ENCODE peak calls at places on chromosomes 2 and 18, in five cellular contexts. One of them, this sample, is unnamed.

GRCh38 chr2:145569108-145569507 is 1049.2 kb upstream of the ZEB2 start:
- DNase-seq in fibroblast of mammary gland: peak
- DNase-seq in dorsolateral prefrontal cortex: no peak
- DNase-seq in OCI-LY7: no peak
- DNase-seq in Peyer's patch: no peak
- DNase-seq in this sample: no peak

GRCh38 chr18:37484893-37485834 is 80.4 kb downstream of the CELF4 start:
- DNase-seq in fibroblast of mammary gland: peak
- DNase-seq in OCI-LY7: no peak
- DNase-seq in Peyer's patch: no peak
- DNase-seq in dorsolateral prefrontal cortex: no peak
- DNase-seq in this sample: peak

GRCh38 chr2:118186110-118186857 is 98.0 kb downstream of the INSIG2 start:
- DNase-seq in fibroblast of mammary gland: peak
- DNase-seq in Peyer's patch: peak
- DNase-seq in OCI-LY7: peak
- DNase-seq in dorsolateral prefrontal cortex: peak
- DNase-seq in this sample: peak

GRCh38 chr2:42300527-42300926 is 60.5 kb downstream of the COX7A2L start:
- DNase-seq in fibroblast of mammary gland: no peak
- DNase-seq in dorsolateral prefrontal cortex: no peak
- DNase-seq in Peyer's patch: no peak
- DNase-seq in OCI-LY7: no peak
- DNase-seq in this sample: no peak

GRCh38 chr2:176545627-176546026 is 276.4 kb downstream of the MTX2 start:
- DNase-seq in fibroblast of mammary gland: no peak
- DNase-seq in dorsolateral prefrontal cortex: no peak
- DNase-seq in Peyer's patch: no peak
- DNase-seq in OCI-LY7: no peak
- DNase-seq in this sample: no peak

GRCh38 chr2:167653131-167653530 is 594.3 kb downstream of the STK39 start:
- DNase-seq in Peyer's patch: no peak
- DNase-seq in OCI-LY7: no peak
- DNase-seq in dorsolateral prefrontal cortex: no peak
- DNase-seq in fibroblast of mammary gland: no peak
- DNase-seq in this sample: no peak

GRCh38 chr18:69267895-69268294 is 132.8 kb upstream of the DOK6 start:
- DNase-seq in Peyer's patch: no peak
- DNase-seq in dorsolateral prefrontal cortex: no peak
- DNase-seq in OCI-LY7: peak
- DNase-seq in fibroblast of mammary gland: no peak
- DNase-seq in this sample: no peak

GRCh38 chr2:100940766-100941645 is 61.1 kb upstream of the RPL31 start:
- DNase-seq in OCI-LY7: no peak
- DNase-seq in fibroblast of mammary gland: no peak
- DNase-seq in Peyer's patch: no peak
- DNase-seq in dorsolateral prefrontal cortex: no peak
- DNase-seq in this sample: no peak

GRCh38 chr18:12639990-12640880 is 17.7 kb downstream of the SPIRE1 start:
- DNase-seq in fibroblast of mammary gland: peak
- DNase-seq in dorsolateral prefrontal cortex: no peak
- DNase-seq in Peyer's patch: no peak
- DNase-seq in OCI-LY7: no peak
- DNase-seq in this sample: no peak

GRCh38 chr2:3141696-3142095 is 235.9 kb downstream of the EIPR1 start:
- DNase-seq in fibroblast of mammary gland: no peak
- DNase-seq in Peyer's patch: no peak
- DNase-seq in dorsolateral prefrontal cortex: no peak
- DNase-seq in OCI-LY7: no peak
- DNase-seq in this sample: no peak

GRCh38 chr2:142495141-142495540 is 364.3 kb upstream of the LRP1B start:
- DNase-seq in fibroblast of mammary gland: no peak
- DNase-seq in OCI-LY7: no peak
- DNase-seq in dorsolateral prefrontal cortex: no peak
- DNase-seq in Peyer's patch: no peak
- DNase-seq in this sample: no peak

GRCh38 chr2:7203056-7203467 is 285.9 kb downstream of the RNF144A start:
- DNase-seq in Peyer's patch: no peak
- DNase-seq in OCI-LY7: peak
- DNase-seq in dorsolateral prefrontal cortex: peak
- DNase-seq in fibroblast of mammary gland: peak
- DNase-seq in this sample: peak
- TF ChIP-seq CTCF in Peyer's patch: peak
- TF ChIP-seq CTCF in OCI-LY7: peak
- TF ChIP-seq CTCF in dorsolateral prefrontal cortex: peak
- TF ChIP-seq CTCF in fibroblast of mammary gland: peak
- TF ChIP-seq CTCF in this sample: peak

DNA sequence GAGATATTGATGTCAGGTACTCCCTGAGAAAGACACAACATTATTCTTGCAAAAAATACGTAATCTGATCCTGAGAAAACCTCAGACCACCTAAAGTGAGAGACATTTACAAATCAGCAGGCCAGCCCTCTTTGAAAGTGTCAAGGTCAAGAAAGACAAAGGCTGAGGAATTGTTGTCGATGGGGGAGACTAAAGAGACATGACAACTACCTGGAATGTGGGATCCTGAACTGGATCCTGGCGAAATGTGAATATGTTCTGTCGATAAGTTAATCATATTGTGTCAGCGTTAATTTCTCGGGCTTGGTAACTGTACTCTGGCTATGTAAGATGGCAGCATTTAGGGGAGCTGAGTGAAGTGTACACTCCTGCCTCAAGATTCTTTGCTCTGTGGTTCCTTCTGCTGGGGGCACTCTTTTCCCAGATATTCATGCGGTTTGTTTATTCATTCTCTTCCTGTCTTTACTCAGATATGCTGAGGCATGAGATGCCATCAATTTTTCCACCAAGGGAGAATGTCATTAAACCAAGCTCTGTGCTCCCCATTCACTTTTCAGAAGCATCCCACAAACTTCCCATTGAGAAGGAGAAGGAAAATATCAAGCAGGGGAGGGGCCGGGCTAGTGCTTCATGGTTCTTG is 154.9 kb downstream of the CAPN13 start:
- DNase-seq in dorsolateral prefrontal cortex: no peak
- DNase-seq in OCI-LY7: no peak
- DNase-seq in fibroblast of mammary gland: no peak
- DNase-seq in Peyer's patch: no peak
- DNase-seq in this sample: no peak
- TF ChIP-seq CTCF in dorsolateral prefrontal cortex: no peak
- TF ChIP-seq CTCF in OCI-LY7: no peak
- TF ChIP-seq CTCF in fibroblast of mammary gland: no peak
- TF ChIP-seq CTCF in Peyer's patch: no peak
- TF ChIP-seq CTCF in this sample: no peak

DNA sequence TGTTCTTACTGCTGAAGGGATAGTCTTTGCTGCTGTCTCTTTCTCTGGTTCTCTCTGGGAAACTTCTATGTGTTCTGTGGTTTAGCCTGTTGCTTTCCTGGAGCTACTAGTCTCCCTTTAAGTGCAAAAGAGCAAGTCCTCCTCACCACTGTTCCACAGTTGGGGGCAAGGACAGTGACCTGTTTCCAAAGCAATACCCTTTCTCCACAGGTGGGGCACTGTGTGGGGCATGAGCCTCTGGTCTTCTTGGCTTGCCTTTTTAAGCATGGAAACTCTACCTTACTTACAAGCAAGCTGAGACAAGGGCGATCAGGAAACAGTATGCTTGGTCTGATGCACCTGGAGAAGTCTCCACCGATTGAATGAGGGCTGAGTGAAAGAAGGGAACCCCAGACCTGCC is 156.7 kb downstream of the CPS1 start:
- DNase-seq in fibroblast of mammary gland: no peak
- DNase-seq in Peyer's patch: no peak
- DNase-seq in OCI-LY7: no peak
- DNase-seq in dorsolateral prefrontal cortex: no peak
- DNase-seq in this sample: no peak
- TF ChIP-seq CTCF in fibroblast of mammary gland: no peak
- TF ChIP-seq CTCF in Peyer's patch: no peak
- TF ChIP-seq CTCF in OCI-LY7: no peak
- TF ChIP-seq CTCF in dorsolateral prefrontal cortex: no peak
- TF ChIP-seq CTCF in this sample: no peak

DNA sequence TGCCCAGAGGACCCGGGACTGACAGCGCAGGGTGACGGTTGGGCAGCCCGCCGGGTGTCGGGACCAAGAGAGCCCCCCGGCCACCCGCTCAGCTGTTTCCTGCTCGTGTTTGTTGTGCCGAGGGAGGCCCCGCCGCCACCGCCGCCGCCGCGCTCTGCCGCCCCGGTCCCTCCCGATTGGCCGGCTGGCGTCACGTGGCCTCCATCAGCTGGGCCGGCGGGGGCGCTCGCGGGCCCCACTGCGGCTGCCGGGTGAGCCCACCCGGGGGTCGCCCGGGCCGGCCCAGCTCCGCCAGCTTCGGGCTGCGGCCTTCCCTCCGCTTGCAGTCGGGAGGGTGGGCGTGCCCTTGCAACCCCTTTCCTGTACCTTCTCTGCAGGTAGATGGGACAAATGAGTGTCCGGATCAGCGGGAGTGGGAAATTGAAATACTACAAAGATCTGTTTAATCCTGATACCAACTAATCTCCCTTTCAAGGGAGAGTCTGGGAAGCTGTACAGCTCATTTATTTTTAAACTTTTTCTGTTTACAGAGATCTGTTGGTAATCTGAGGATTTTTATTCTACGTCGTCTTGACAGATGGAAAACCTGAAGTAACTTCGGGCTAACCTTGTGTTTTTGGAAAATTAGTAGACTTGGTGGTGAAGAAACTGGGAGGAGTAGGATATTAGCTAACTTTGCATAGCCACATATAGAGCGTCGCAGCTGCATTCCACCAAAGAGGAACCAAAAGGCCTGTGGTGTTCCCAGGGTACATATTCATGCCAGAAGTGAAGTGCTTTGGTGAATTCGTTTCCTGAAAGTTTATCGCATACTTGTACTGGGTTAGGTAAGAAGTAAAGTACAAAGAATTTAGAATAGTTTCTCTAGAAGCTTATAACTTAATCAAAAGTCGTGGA is 1.2 kb downstream of the YPEL5 start:
- DNase-seq in OCI-LY7: peak
- DNase-seq in dorsolateral prefrontal cortex: peak
- DNase-seq in Peyer's patch: peak
- DNase-seq in fibroblast of mammary gland: peak
- DNase-seq in this sample: peak
- TF ChIP-seq CTCF in OCI-LY7: peak
- TF ChIP-seq CTCF in dorsolateral prefrontal cortex: peak
- TF ChIP-seq CTCF in Peyer's patch: peak
- TF ChIP-seq CTCF in fibroblast of mammary gland: no peak
- TF ChIP-seq CTCF in this sample: peak

GRCh38 chr18:76984193-76985155 is 148.1 kb downstream of the MBP start:
- DNase-seq in Peyer's patch: no peak
- DNase-seq in OCI-LY7: no peak
- DNase-seq in fibroblast of mammary gland: no peak
- DNase-seq in dorsolateral prefrontal cortex: no peak
- DNase-seq in this sample: no peak

GRCh38 chr18:76982038-76982437 is 150.5 kb downstream of the MBP start:
- DNase-seq in fibroblast of mammary gland: no peak
- DNase-seq in OCI-LY7: no peak
- DNase-seq in dorsolateral prefrontal cortex: no peak
- DNase-seq in Peyer's patch: no peak
- DNase-seq in this sample: no peak

GRCh38 chr18:76983613-76984051 is 149.0 kb downstream of the MBP start:
- DNase-seq in OCI-LY7: no peak
- DNase-seq in fibroblast of mammary gland: no peak
- DNase-seq in Peyer's patch: no peak
- DNase-seq in dorsolateral prefrontal cortex: no peak
- DNase-seq in this sample: no peak

GRCh38 chr18:76981388-76981968 is 151.1 kb downstream of the MBP start:
- DNase-seq in fibroblast of mammary gland: no peak
- DNase-seq in OCI-LY7: peak
- DNase-seq in Peyer's patch: no peak
- DNase-seq in dorsolateral prefrontal cortex: no peak
- DNase-seq in this sample: peak

DNA sequence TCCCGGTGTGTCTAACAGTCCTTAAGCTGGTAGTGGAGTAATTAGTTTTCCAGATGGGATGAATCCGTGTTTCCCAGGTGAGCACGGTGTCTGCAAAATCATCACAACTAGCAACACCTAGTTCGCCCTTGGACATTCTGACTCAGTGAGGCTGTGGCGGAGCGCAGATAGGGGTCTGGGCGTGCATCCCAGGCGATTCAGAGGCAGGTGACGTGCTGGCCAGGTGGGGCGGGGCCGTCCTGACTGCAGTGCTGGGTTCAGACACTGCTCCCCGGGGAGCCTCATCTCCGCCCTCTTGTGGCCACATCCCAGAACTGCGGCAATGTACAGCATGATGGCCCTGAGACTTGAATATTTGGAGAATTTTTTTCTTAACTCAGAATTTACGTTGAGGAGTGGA is 149.4 kb downstream of the MBP start:
- DNase-seq in fibroblast of mammary gland: peak
- DNase-seq in OCI-LY7: peak
- DNase-seq in Peyer's patch: peak
- DNase-seq in dorsolateral prefrontal cortex: peak
- DNase-seq in this sample: peak
- TF ChIP-seq CTCF in fibroblast of mammary gland: peak
- TF ChIP-seq CTCF in OCI-LY7: peak
- TF ChIP-seq CTCF in Peyer's patch: peak
- TF ChIP-seq CTCF in dorsolateral prefrontal cortex: peak
- TF ChIP-seq CTCF in this sample: peak

GRCh38 chr2:19367346-19367745 is 8.9 kb upstream of the OSR1 start:
- DNase-seq in OCI-LY7: no peak
- DNase-seq in dorsolateral prefrontal cortex: no peak
- DNase-seq in Peyer's patch: no peak
- DNase-seq in fibroblast of mammary gland: no peak
- DNase-seq in this sample: no peak

GRCh38 chr2:19368760-19369159 is 10.3 kb upstream of the OSR1 start:
- DNase-seq in Peyer's patch: no peak
- DNase-seq in fibroblast of mammary gland: no peak
- DNase-seq in OCI-LY7: no peak
- DNase-seq in dorsolateral prefrontal cortex: no peak
- DNase-seq in this sample: no peak

GRCh38 chr2:19371996-19372582 is 13.7 kb upstream of the OSR1 start:
- DNase-seq in OCI-LY7: no peak
- DNase-seq in fibroblast of mammary gland: no peak
- DNase-seq in Peyer's patch: no peak
- DNase-seq in dorsolateral prefrontal cortex: no peak
- DNase-seq in this sample: no peak

GRCh38 chr2:19373352-19373751 is 14.9 kb upstream of the OSR1 start:
- DNase-seq in Peyer's patch: no peak
- DNase-seq in OCI-LY7: no peak
- DNase-seq in fibroblast of mammary gland: no peak
- DNase-seq in dorsolateral prefrontal cortex: no peak
- DNase-seq in this sample: no peak

GRCh38 chr2:19369341-19369955 is 11.0 kb upstream of the OSR1 start:
- DNase-seq in dorsolateral prefrontal cortex: no peak
- DNase-seq in OCI-LY7: no peak
- DNase-seq in Peyer's patch: no peak
- DNase-seq in fibroblast of mammary gland: peak
- DNase-seq in this sample: no peak
- TF ChIP-seq CTCF in dorsolateral prefrontal cortex: no peak
- TF ChIP-seq CTCF in OCI-LY7: peak
- TF ChIP-seq CTCF in Peyer's patch: peak
- TF ChIP-seq CTCF in fibroblast of mammary gland: peak
- TF ChIP-seq CTCF in this sample: no peak

DNA sequence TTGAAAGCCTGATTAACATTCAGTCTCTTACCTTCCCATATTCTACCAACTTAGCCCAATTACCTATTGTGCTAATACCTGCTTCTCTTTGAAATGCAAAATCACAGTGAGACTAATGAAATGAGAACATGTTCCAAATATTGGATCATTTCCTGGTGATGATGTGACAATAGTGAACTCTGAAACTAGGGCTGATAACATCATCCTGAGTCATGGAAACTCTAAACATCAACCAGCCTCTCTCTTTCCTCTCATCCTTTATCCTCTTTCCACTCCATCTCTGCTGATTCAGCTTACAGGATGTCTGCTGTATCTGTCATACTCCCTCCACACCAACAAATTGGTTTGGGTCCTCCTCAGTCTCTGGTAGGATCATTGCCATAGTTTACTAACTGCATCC is 98.8 kb upstream of the NCKAP5 start:
- DNase-seq in dorsolateral prefrontal cortex: no peak
- DNase-seq in OCI-LY7: no peak
- DNase-seq in Peyer's patch: no peak
- DNase-seq in fibroblast of mammary gland: peak
- DNase-seq in this sample: no peak
- TF ChIP-seq CTCF in dorsolateral prefrontal cortex: no peak
- TF ChIP-seq CTCF in OCI-LY7: no peak
- TF ChIP-seq CTCF in Peyer's patch: no peak
- TF ChIP-seq CTCF in fibroblast of mammary gland: no peak
- TF ChIP-seq CTCF in this sample: no peak

This sample was measured in GM13976.